ENCODE peak calls at places on chromosomes 2 and 18, in eight cellular contexts. A is A549, K is cardiac fibroblast, R is GM12865, Q is neural progenitor cell, O is Peyer's patch, U is lower lobe of right lung, B is esophagus squamous epithelium. E is an unnamed sample.

GRCh38 chr2:29950432-29950943 is 29.1 kb upstream of the ALK start:
- DNase-seq in A (no peak), K (no peak), R (no peak), Q (no peak), O (no peak), U (no peak), B (no peak), E (no peak)

GRCh38 chr2:121819846-121820245 is 64.4 kb downstream of the TSN start:
- DNase-seq in A (no peak), K (no peak), R (no peak), Q (no peak), O (no peak), U (no peak), B (no peak), E (no peak)

GRCh38 chr2:66701656-66702055 is 266.7 kb downstream of the MEIS1 start:
- DNase-seq in A (no peak), K (no peak), R (no peak), Q (no peak), O (no peak), U (no peak), B (no peak), E (no peak)

GRCh38 chr18:55109818-55110414 is 150.7 kb upstream of the CCDC68 start:
- DNase-seq in A (no peak), K (no peak), R (no peak), Q (no peak), O (no peak), U (no peak), B (no peak), E (no peak)

GRCh38 chr18:79555885-79556284 is 123.7 kb upstream of the CTDP1 start:
- DNase-seq in A (no peak), K (no peak), R (no peak), Q (no peak), O (no peak), U (no peak), B (no peak), E (no peak)

GRCh38 chr2:42290005-42290404 is 71.0 kb downstream of the COX7A2L start:
- DNase-seq in A (no peak), K (no peak), R (no peak), Q (no peak), O (no peak), U (no peak), B (no peak), E (no peak)

GRCh38 chr18:43271593-43272432 is 5.5 kb downstream of the SYT4 start:
- DNase-seq in A (peak), K (peak), R (peak), Q (peak), O (no peak), U (no peak), B (no peak), E (peak)

GRCh38 chr2:160156084-160156483 is 44.0 kb downstream of the ITGB6 start:
- DNase-seq in A (peak), K (no peak), R (no peak), Q (peak), O (no peak), U (no peak), B (no peak), E (no peak)

GRCh38 chr2:60652822-60653315 is 99.4 kb upstream of the BCL11A start:
- DNase-seq in A (no peak), K (no peak), R (no peak), Q (no peak), O (no peak), U (no peak), B (no peak), E (no peak)

GRCh38 chr2:30362468-30363081 is 84.5 kb upstream of the LCLAT1 start:
- DNase-seq in A (peak), K (no peak), R (no peak), Q (no peak), O (no peak), U (no peak), B (no peak), E (no peak)

GRCh38 chr2:221488134-221488807 is 83.8 kb downstream of the EPHA4 start:
- DNase-seq in A (no peak), K (no peak), R (no peak), Q (no peak), O (no peak), U (no peak), B (no peak), E (no peak)

GRCh38 chr2:52335727-52336126 is 1303.8 kb upstream of the NRXN1 start:
- DNase-seq in A (no peak), K (no peak), R (no peak), Q (no peak), O (no peak), U (no peak), B (no peak), E (no peak)

GRCh38 chr2:49677227-49677626 is 522.9 kb upstream of the FSHR start:
- DNase-seq in A (no peak), K (no peak), R (no peak), Q (no peak), O (no peak), U (no peak), B (no peak), E (no peak)

GRCh38 chr18:57630759-57631660 is 9.4 kb upstream of the NARS1 start:
- DNase-seq in A (no peak), K (no peak), R (peak), Q (no peak), O (no peak), U (no peak), B (no peak), E (no peak)

GRCh38 chr2:71610671-71611070 is 157.3 kb downstream of the DYSF start:
- DNase-seq in A (no peak), K (no peak), R (no peak), Q (no peak), O (no peak), U (peak), B (no peak), E (no peak)

GRCh38 chr2:108632748-108633147 is 86.5 kb upstream of the RANBP2 start:
- DNase-seq in A (no peak), K (no peak), R (no peak), Q (no peak), O (no peak), U (no peak), B (no peak), E (no peak)

GRCh38 chr2:189178726-189179606 is 595 bp downstream of the COL5A2 start:
- DNase-seq in A (peak), K (peak), R (no peak), Q (peak), O (no peak), U (no peak), B (no peak), E (no peak)

GRCh38 chr18:44758821-44759624 is 78.3 kb downstream of the SETBP1 start:
- DNase-seq in A (no peak), K (no peak), R (peak), Q (no peak), O (peak), U (no peak), B (no peak), E (no peak)

GRCh38 chr2:167190053-167190452 is 301.8 kb downstream of the XIRP2 start:
- DNase-seq in A (no peak), K (peak), R (no peak), Q (no peak), O (no peak), U (no peak), B (no peak), E (no peak)

GRCh38 chr2:10592652-10593051 is 97.1 kb downstream of the NOL10 start:
- DNase-seq in A (no peak), K (no peak), R (no peak), Q (no peak), O (no peak), U (no peak), B (no peak), E (no peak)

GRCh38 chr18:78660311-78660710 is 319.3 kb upstream of the SALL3 start:
- DNase-seq in A (no peak), K (no peak), R (no peak), Q (no peak), O (no peak), U (no peak), B (no peak), E (no peak)

GRCh38 chr2:228705331-228705730 is 523.8 kb upstream of the SPHKAP start:
- DNase-seq in A (no peak), K (no peak), R (no peak), Q (peak), O (no peak), U (no peak), B (no peak), E (no peak)

GRCh38 chr2:31992934-31993333 is 17.9 kb downstream of the MEMO1 start:
- DNase-seq in A (no peak), K (no peak), R (no peak), Q (no peak), O (no peak), U (no peak), B (no peak), E (no peak)

GRCh38 chr2:231674587-231675334 is 33.6 kb upstream of the PTMA start:
- DNase-seq in A (peak), K (peak), R (peak), Q (peak), O (peak), U (peak), B (no peak), E (peak)

GRCh38 chr18:48917579-48918101 is 33.1 kb downstream of the SMAD7 start:
- DNase-seq in A (no peak), K (no peak), R (no peak), Q (no peak), O (no peak), U (no peak), B (no peak), E (no peak)

GRCh38 chr2:30782124-30782523 is 25.1 kb downstream of the CAPN13 start:
- DNase-seq in A (no peak), K (no peak), R (no peak), Q (no peak), O (no peak), U (no peak), B (no peak), E (no peak)

GRCh38 chr2:197306691-197307030 is 3.9 kb downstream of the ANKRD44 start:
- DNase-seq in A (no peak), K (no peak), R (peak), Q (no peak), O (peak), U (peak), B (no peak), E (peak)

GRCh38 chr2:101150306-101151140 is 659 bp downstream of the TBC1D8 start:
- DNase-seq in A (no peak), K (no peak), R (peak), Q (peak), O (peak), U (peak), B (no peak), E (peak)

GRCh38 chr18:46916551-46917107 is 678 bp downstream of the PIAS2 start:
- DNase-seq in A (peak), K (peak), R (peak), Q (no peak), O (peak), U (no peak), B (no peak), E (no peak)

GRCh38 chr18:48545690-48546365 is 7.0 kb downstream of the CTIF start:
- DNase-seq in A (peak), K (peak), R (no peak), Q (peak), O (no peak), U (peak), B (no peak), E (peak)

GRCh38 chr2:144358979-144359541 is 160.9 kb downstream of the ZEB2 start:
- DNase-seq in A (peak), K (peak), R (peak), Q (no peak), O (no peak), U (no peak), B (no peak), E (no peak)

GRCh38 chr2:175030380-175031271 is 25.4 kb upstream of the CHN1 start:
- DNase-seq in A (peak), K (peak), R (peak), Q (peak), O (no peak), U (no peak), B (no peak), E (peak)

GRCh38 chr2:201363857-201364560 is 6.9 kb upstream of the FLACC1 start:
- DNase-seq in A (peak), K (peak), R (peak), Q (peak), O (no peak), U (no peak), B (no peak), E (no peak)

GRCh38 chr2:190088917-190089316 is 26.4 kb upstream of the MSTN start:
- DNase-seq in A (peak), K (peak), R (peak), Q (peak), O (no peak), U (no peak), B (no peak), E (peak)

GRCh38 chr2:128473175-128474013 is 154.7 kb upstream of the HS6ST1 start:
- DNase-seq in A (no peak), K (peak), R (peak), Q (peak), O (no peak), U (peak), B (no peak), E (peak)

GRCh38 chr2:145617906-145618305 is 1098.0 kb upstream of the ZEB2 start:
- DNase-seq in A (no peak), K (peak), R (no peak), Q (no peak), O (no peak), U (no peak), B (no peak), E (no peak)

GRCh38 chr2:149612122-149612521 is 24.5 kb upstream of the MMADHC start:
- DNase-seq in A (peak), K (peak), R (no peak), Q (no peak), O (no peak), U (no peak), B (no peak), E (no peak)

GRCh38 chr2:174023591-174024523 is 58.7 kb upstream of the SP3 start:
- DNase-seq in A (peak), K (peak), R (peak), Q (peak), O (no peak), U (peak), B (peak), E (peak)

GRCh38 chr2:174026122-174026845 is 61.1 kb upstream of the SP3 start:
- DNase-seq in A (no peak), K (peak), R (no peak), Q (no peak), O (no peak), U (no peak), B (no peak), E (no peak)

GRCh38 chr2:174025271-174026121 is 60.3 kb upstream of the SP3 start:
- DNase-seq in A (no peak), K (peak), R (no peak), Q (peak), O (peak), U (peak), B (peak), E (no peak)

GRCh38 chr2:174022431-174022830 is 57.3 kb upstream of the SP3 start:
- DNase-seq in A (no peak), K (no peak), R (no peak), Q (no peak), O (no peak), U (no peak), B (no peak), E (no peak)

GRCh38 chr2:174024524-174025270 is 59.5 kb upstream of the SP3 start:
- DNase-seq in A (no peak), K (peak), R (no peak), Q (peak), O (peak), U (peak), B (no peak), E (no peak)
- H3K4me3 ChIP-seq in A (no peak), K (peak), R (no peak), Q (peak), O (no peak), U (peak), B (no peak), E (no peak)

DNA sequence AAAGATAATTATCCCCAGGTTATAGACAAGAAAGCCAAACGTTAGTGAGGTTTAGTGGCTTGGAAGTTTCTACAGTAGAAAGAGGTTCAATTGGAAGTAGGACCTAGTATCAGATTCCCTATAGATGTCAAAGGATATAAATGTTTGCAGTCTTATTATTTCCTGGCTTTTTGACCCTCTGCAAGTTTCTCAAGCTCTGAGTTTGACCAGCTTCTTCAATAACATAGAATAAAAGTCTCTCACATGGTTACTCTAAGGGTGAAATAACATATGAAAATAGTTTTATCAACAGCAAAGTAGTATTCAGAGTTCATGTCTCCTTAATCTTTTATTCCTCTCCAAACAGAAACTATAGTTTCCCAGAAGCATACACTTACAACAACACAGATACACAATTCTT is 132.9 kb upstream of the RND3 start:
- DNase-seq in A (no peak), K (no peak), R (no peak), Q (no peak), O (no peak), U (no peak), B (no peak), E (no peak)
- TF ChIP-seq CTCF in A (no peak), K (no peak), R (no peak), Q (no peak), O (no peak), U (no peak), B (no peak), E (no peak)

DNA sequence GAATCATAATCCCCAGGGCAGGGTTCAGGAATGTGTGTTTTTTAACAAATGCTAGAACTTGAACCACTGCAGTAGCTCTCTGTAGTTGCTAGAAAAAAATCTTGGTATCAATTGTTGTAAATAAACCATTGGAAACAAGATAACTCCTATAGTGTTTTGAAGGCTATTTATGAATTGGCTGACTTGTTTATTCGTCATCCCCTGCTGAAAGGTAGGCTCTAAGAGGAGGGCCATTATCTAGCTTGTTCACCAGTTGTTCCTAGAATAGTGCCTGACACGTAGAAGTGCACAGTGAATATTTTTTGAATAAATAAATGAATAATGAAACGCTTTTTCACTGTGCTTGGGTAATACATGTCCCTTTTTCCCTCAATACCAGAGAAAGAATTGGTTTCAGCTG is 211.4 kb downstream of the BABAM2 start:
- DNase-seq in A (no peak), K (peak), R (no peak), Q (no peak), O (no peak), U (no peak), B (no peak), E (no peak)
- H3K4me3 ChIP-seq in A (no peak), K (no peak), R (no peak), Q (no peak), O (no peak), U (no peak), B (no peak), E (no peak)

DNA sequence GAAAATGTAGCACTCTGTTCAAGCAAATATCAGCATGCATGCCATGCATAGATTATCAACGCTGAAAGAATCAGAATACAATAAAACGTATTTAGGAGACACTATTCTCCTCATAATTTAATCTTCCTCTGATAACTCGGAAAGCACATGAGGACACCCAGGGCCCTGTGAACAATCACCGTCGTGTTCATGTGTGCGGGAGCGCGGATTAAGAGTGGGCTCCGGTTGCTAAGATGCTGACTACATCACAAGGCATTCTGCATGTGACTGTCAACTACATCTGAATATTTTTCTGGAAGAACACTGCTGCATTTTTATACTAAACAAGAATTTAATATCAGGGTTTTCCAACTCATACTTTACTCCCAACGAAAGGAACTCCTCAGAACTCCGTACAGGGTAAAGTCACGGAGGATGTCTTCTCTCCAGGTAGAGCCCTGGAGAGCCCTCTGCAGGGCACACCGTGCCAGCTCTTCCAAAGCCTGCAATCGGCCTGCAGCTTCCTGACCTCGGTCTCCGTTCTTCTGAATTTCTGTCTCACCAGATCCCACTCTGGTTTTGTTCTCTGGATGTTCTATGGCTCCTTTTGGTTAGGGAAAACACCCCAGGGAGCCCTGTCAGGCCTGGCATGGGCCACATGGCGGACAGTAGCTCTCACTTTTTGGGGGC is 59.6 kb downstream of the ZNF516 start:
- DNase-seq in A (no peak), K (no peak), R (no peak), Q (no peak), O (no peak), U (no peak), B (no peak), E (no peak)
- TF ChIP-seq CTCF in A (no peak), K (no peak), R (no peak), Q (peak), O (no peak), U (no peak), B (no peak), E (peak)